ENCODE peak calls at places on chromosomes 2 and 18, in four cellular contexts. G, O, R and B are unnamed samples.

GRCh38 chr2:229340086-229340760 is 69.1 kb upstream of the PID1 start:
- DNase-seq in O (no peak), G (no peak), R (no peak), B (no peak)

GRCh38 chr2:71716697-71717624 is 263.6 kb downstream of the DYSF start:
- DNase-seq in O (no peak), G (peak), R (peak), B (no peak)

GRCh38 chr2:129347486-129348217 is 631.8 kb upstream of the RAB6C start:
- DNase-seq in G (no peak), R (no peak), O (no peak), B (no peak)

GRCh38 chr2:111633643-111634042 is 250.3 kb downstream of the ANAPC1 start:
- DNase-seq in G (no peak), O (no peak), R (no peak), B (no peak)

GRCh38 chr2:169911119-169911518 is 83.9 kb downstream of the UBR3 start:
- DNase-seq in G (no peak), R (no peak), O (no peak), B (no peak)

GRCh38 chr2:112542974-112543760 is 902 bp downstream of the POLR1B start:
- DNase-seq in G (peak), R (peak), O (peak), B (peak)

GRCh38 chr18:43876286-43877082 is 599.2 kb upstream of the SYT4 start:
- DNase-seq in G (no peak), R (no peak), O (no peak), B (no peak)

GRCh38 chr2:151053661-151053990 is 208.0 kb downstream of the RBM43 start:
- DNase-seq in G (no peak), R (no peak), O (no peak), B (no peak)

GRCh38 chr2:43324589-43325447 is 98.4 kb upstream of the ZFP36L2 start:
- DNase-seq in G (no peak), R (no peak), O (no peak), B (no peak)
- TF ChIP-seq CTCF in G (no peak), R (no peak), O (no peak), B (no peak)

GRCh38 chr2:232522855-232523681 is 2.9 kb downstream of the PRSS56 start:
- DNase-seq in O (no peak), G (no peak), R (no peak), B (no peak)
- TF ChIP-seq TCF7L2 in O (no peak), G (no peak), R (no peak), B (no peak)

GRCh38 chr2:208265371-208265806 is 666 bp upstream of the PIKFYVE start:
- DNase-seq in G (peak), O (peak), R (no peak), B (no peak)

GRCh38 chr2:208265807-208266640 is at the start of gene PIKFYVE:
- DNase-seq in G (peak), R (peak), O (peak), B (peak)

GRCh38 chr2:208268553-208268952 is 2.5 kb downstream of the PIKFYVE start:
- DNase-seq in G (no peak), R (no peak), O (no peak), B (no peak)

GRCh38 chr2:208266641-208267335 is 733 bp downstream of the PIKFYVE start:
- DNase-seq in O (no peak), R (no peak), G (no peak), B (no peak)

GRCh38 chr2:208269091-208269490 is 3.0 kb downstream of the PIKFYVE start:
- DNase-seq in G (peak), O (peak), R (no peak), B (no peak)
- TF ChIP-seq CTCF in G (peak), O (peak), R (peak), B (peak)

DNA sequence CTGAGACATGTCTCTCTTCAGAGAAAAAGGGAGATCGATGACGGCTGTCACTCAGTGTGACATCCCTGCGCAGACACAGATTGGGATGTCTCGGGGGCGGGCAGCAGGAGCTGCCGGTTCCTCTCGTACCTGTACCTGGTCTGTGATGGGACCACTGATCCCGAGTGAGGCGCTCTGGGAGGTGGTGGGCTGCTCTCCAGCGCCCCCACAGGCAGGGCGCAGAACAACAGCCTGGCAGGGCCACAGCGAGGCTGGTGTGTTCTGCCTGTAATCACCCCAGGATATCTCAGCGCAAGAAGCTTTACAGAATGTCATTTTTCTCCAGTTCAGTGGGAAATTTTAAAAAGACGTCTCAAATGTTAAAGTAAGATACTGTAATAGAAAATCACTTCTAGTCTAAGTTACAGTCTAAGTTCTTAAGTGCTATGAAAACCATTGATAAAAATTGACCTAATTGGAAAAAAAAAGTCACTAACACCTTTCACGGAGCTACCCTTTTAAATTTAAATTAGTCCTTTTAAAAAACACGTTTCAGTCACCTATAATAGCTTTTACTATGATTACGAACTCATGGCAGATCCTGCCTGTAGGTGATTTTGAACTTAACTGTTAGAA is 189.8 kb downstream of the SNTG2 start:
- DNase-seq in O (peak), G (peak), R (no peak), B (peak)
- TF ChIP-seq TCF7L2 in O (no peak), G (no peak), R (no peak), B (no peak)

DNA sequence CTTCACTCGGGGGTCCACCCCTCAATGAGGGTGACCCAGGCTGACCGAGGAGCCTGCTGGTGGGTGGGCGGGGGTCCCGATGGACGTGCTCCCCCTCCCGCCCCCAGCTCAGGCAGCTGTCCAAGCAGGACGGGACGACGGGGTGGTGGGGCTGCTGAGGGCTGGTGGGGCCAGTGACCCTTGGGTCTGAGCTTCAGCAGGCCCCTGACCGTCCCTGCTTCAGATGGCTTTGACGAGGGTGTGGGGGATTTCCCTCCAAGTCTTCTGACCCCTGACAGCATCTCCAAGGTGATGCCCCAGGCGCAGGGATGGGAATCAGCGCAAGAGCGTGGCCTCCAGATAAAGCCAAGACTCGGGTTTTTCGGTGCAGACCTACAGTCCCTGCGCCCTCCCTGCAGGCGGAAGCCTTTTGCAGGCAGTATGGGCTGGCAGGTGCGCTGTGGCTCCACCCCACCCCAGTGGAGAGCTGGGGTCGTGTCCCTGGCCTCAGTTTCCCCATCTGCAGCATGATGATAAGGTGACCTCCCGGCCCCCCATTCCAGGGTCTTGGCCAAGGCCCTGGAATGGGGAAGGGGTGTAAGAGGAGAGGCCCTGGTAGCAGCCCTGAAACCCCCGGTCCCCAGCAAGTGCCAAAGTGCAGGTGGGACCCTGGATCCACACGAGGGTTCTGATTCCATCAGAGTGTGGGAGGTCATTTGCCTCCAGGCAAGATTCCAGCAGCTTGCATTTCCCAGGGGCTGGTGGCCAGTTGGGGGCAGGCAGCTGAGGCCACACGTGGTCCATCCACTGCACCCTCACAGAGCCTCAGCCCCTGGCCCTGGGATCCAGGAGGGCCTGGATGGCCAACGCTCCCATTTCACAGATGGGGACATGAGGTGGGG is 8.7 kb downstream of the CROCC2 start:
- DNase-seq in O (no peak), G (no peak), R (no peak), B (no peak)
- TF ChIP-seq CTCF in O (no peak), G (no peak), R (no peak), B (peak)

DNA sequence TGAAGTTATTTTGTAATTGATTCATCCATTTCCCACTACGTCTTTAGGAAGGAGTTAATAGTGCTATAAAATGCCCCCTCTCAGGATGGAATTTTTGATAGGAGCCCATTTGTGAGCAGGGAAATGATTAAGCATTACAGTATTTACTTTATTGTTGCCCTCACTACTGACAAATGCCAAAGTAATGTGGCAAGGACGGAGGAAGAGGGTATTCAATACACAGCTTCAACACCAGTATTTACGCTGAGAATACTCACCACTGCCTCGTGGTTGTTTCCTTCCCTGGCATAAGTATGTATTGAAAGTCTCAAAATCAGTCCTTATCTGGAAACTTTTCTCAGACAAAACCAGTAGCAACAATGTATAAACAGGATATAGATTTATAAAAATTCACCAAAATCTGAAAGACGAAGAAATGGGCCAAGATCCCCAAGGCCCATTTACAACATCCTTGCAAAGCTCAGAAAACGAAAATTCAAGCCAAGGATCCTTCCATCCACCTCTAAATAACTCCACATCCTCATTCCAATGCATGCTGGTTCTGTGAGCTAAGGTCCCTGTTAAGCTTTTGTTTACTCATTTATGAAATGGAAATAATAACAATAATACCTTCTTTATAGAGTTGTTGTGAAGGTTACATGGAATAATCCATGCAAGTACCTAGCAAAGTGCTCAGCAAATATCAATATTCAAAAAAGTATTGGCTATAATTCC is 29.3 kb downstream of the FEZ2 start:
- DNase-seq in G (no peak), O (no peak), R (no peak), B (peak)
- TF ChIP-seq TCF7L2 in G (no peak), O (no peak), R (no peak), B (no peak)

GRCh38 chr18:35121038-35121437 is 79.8 kb downstream of the MAPRE2 start:
- DNase-seq in G (no peak), O (no peak), R (no peak), B (no peak)
- TF ChIP-seq CTCF in G (no peak), O (no peak), R (no peak), B (no peak)

GRCh38 chr2:2850891-2851290 is 519.8 kb upstream of the MYT1L start:
- DNase-seq in O (no peak), G (no peak), R (no peak), B (no peak)

GRCh38 chr2:2848621-2849443 is 517.8 kb upstream of the MYT1L start:
- DNase-seq in R (no peak), G (no peak), O (no peak), B (no peak)

GRCh38 chr2:2851316-2851715 is 520.2 kb upstream of the MYT1L start:
- DNase-seq in G (no peak), R (no peak), O (no peak), B (no peak)

GRCh38 chr2:2849464-2850217 is 518.6 kb upstream of the MYT1L start:
- DNase-seq in O (no peak), R (no peak), G (no peak), B (no peak)

DNA sequence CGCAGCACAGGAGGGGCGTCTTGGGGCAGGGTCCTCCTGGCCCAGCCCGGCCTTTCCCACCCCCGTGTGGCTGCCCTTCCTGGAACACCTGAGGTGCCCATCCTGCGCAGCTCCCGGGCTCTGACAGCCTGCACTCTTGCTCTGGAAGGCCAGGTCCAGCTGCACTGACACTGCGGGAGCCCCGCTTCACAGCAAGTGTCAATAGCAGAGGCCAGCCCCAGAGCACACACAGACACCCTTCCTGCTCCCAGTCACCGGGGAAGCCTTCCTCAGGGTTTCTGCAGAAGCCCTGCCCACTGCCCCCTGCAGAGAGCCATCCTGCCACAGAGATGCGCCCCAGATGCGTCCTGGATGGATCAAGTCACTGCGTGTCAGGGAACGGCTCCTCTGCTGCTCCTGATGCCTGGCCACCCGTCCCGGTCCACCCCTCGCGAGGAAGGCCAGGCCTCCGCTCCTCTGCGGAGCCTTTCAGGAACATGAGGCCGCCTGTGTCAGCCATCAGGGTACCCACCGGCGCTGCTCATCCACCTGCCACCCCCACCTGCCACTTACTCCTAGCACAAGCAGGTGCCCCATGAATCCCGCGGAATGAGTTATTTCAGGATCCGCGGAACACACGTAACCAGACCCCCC is 519.3 kb upstream of the MYT1L start:
- DNase-seq in G (no peak), O (no peak), R (no peak), B (no peak)
- TF ChIP-seq TCF7L2 in G (no peak), O (no peak), R (no peak), B (no peak)

GRCh38 chr18:74534150-74534969 is at the start of gene CNDP1:
- DNase-seq in R (no peak), G (no peak), O (no peak), B (no peak)

GRCh38 chr18:74532511-74533025 is 1.7 kb upstream of the CNDP1 start:
- DNase-seq in R (no peak), O (no peak), G (no peak), B (no peak)

GRCh38 chr18:74531043-74531442 is 3.3 kb upstream of the CNDP1 start:
- DNase-seq in R (no peak), G (no peak), O (no peak), B (no peak)

GRCh38 chr18:74534981-74535649 is 815 bp downstream of the CNDP1 start:
- DNase-seq in O (no peak), G (no peak), R (no peak), B (no peak)

DNA sequence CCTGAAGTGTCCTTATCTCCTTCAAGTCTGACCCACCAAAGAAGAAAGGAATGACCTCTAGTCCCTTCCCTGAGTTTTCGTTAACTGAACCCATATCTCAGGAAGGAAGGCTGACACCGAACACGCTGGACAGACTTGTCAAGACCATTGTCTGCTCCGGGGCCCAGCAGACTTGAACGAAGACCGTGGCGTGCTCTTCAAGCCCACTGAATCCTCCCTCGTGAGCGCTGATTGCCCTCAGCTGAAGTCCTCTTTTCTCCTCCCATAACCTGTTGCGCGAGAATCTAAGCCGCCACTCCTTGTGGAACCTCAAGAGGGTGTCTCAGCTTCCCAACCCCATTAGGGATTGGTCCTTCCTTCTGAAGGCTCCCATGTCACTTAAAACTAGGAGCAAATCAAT is 634 bp upstream of the CNDP1 start:
- DNase-seq in R (no peak), G (no peak), O (no peak), B (no peak)
- TF ChIP-seq CTCF in R (no peak), G (no peak), O (no peak), B (no peak)

GRCh38 chr18:75170022-75170789 is 38.7 kb downstream of the PTGR3 start:
- DNase-seq in G (peak), O (peak), R (no peak), B (no peak)

GRCh38 chr18:75173758-75174157 is 35.2 kb downstream of the PTGR3 start:
- DNase-seq in R (no peak), G (no peak), O (no peak), B (no peak)

GRCh38 chr18:75170916-75171315 is 38.0 kb downstream of the PTGR3 start:
- DNase-seq in R (no peak), O (no peak), G (no peak), B (no peak)

GRCh38 chr18:75172299-75173124 is 36.4 kb downstream of the PTGR3 start:
- DNase-seq in R (no peak), G (no peak), O (no peak), B (no peak)

GRCh38 chr18:75173125-75173432 is 35.9 kb downstream of the PTGR3 start:
- DNase-seq in R (no peak), G (peak), O (peak), B (no peak)
- TF ChIP-seq TCF7L2 in R (no peak), G (no peak), O (no peak), B (no peak)